ENCODE peak calls at places on chromosomes 6 and 20, in seven cellular contexts. One of them, this sample, is unnamed.

GRCh38 chr6:14728396-14729024 is 517.4 kb upstream of the JARID2 start:
- DNase-seq in OCI-LY7: peak
- DNase-seq in fibroblast of lung: peak
- DNase-seq in neuronal stem cell: no peak
- DNase-seq in fibroblast of mammary gland: peak
- DNase-seq in uterus: peak
- DNase-seq in AG10803: peak
- DNase-seq in this sample: no peak

GRCh38 chr6:106125925-106126435 is 39.8 kb downstream of the PRDM1 start:
- DNase-seq in fibroblast of mammary gland: no peak
- DNase-seq in neuronal stem cell: no peak
- DNase-seq in uterus: no peak
- DNase-seq in fibroblast of lung: peak
- DNase-seq in OCI-LY7: no peak
- DNase-seq in AG10803: no peak
- DNase-seq in this sample: no peak

GRCh38 chr6:10071631-10072220 is 343.1 kb downstream of the TFAP2A start:
- DNase-seq in uterus: no peak
- DNase-seq in OCI-LY7: no peak
- DNase-seq in fibroblast of mammary gland: no peak
- DNase-seq in neuronal stem cell: no peak
- DNase-seq in AG10803: no peak
- DNase-seq in fibroblast of lung: no peak
- DNase-seq in this sample: no peak

GRCh38 chr6:101069191-101069795 is 188.2 kb upstream of the ASCC3 start:
- DNase-seq in fibroblast of mammary gland: peak
- DNase-seq in uterus: no peak
- DNase-seq in AG10803: no peak
- DNase-seq in OCI-LY7: no peak
- DNase-seq in neuronal stem cell: no peak
- DNase-seq in fibroblast of lung: peak
- DNase-seq in this sample: no peak

GRCh38 chr20:50673146-50673830 is 18.1 kb downstream of the RIPOR3 start:
- DNase-seq in fibroblast of mammary gland: peak
- DNase-seq in neuronal stem cell: no peak
- DNase-seq in AG10803: no peak
- DNase-seq in OCI-LY7: no peak
- DNase-seq in fibroblast of lung: no peak
- DNase-seq in uterus: peak
- DNase-seq in this sample: no peak

GRCh38 chr6:827431-827830 is 134.5 kb upstream of the EXOC2 start:
- DNase-seq in fibroblast of lung: no peak
- DNase-seq in OCI-LY7: no peak
- DNase-seq in neuronal stem cell: no peak
- DNase-seq in uterus: no peak
- DNase-seq in fibroblast of mammary gland: no peak
- DNase-seq in AG10803: no peak
- DNase-seq in this sample: no peak

GRCh38 chr6:159075506-159076100 is 30.8 kb upstream of the TAGAP start:
- DNase-seq in fibroblast of mammary gland: peak
- DNase-seq in OCI-LY7: no peak
- DNase-seq in uterus: no peak
- DNase-seq in AG10803: no peak
- DNase-seq in neuronal stem cell: no peak
- DNase-seq in fibroblast of lung: no peak
- DNase-seq in this sample: no peak

GRCh38 chr20:8757146-8757545 is 311.7 kb upstream of the PLCB4 start:
- DNase-seq in fibroblast of mammary gland: peak
- DNase-seq in fibroblast of lung: peak
- DNase-seq in OCI-LY7: no peak
- DNase-seq in uterus: no peak
- DNase-seq in neuronal stem cell: no peak
- DNase-seq in AG10803: peak
- DNase-seq in this sample: no peak

GRCh38 chr6:144661101-144661806 is 376.1 kb downstream of the UTRN start:
- DNase-seq in AG10803: peak
- DNase-seq in fibroblast of lung: peak
- DNase-seq in neuronal stem cell: no peak
- DNase-seq in uterus: no peak
- DNase-seq in OCI-LY7: no peak
- DNase-seq in fibroblast of mammary gland: peak
- DNase-seq in this sample: peak

GRCh38 chr20:61739086-61739831 is 326.4 kb downstream of the TAF4 start:
- DNase-seq in neuronal stem cell: no peak
- DNase-seq in OCI-LY7: no peak
- DNase-seq in fibroblast of lung: no peak
- DNase-seq in AG10803: no peak
- DNase-seq in fibroblast of mammary gland: no peak
- DNase-seq in uterus: no peak
- DNase-seq in this sample: no peak

GRCh38 chr6:54681987-54682386 is 164.6 kb upstream of the FAM83B start:
- DNase-seq in AG10803: peak
- DNase-seq in fibroblast of mammary gland: peak
- DNase-seq in uterus: no peak
- DNase-seq in OCI-LY7: no peak
- DNase-seq in neuronal stem cell: no peak
- DNase-seq in fibroblast of lung: peak
- DNase-seq in this sample: peak

GRCh38 chr6:161594412-161594811 is 320.6 kb upstream of the AGPAT4 start:
- DNase-seq in fibroblast of mammary gland: no peak
- DNase-seq in fibroblast of lung: no peak
- DNase-seq in uterus: no peak
- DNase-seq in AG10803: no peak
- DNase-seq in neuronal stem cell: no peak
- DNase-seq in OCI-LY7: no peak
- DNase-seq in this sample: no peak

GRCh38 chr6:161064915-161065314 is 73.3 kb downstream of the MAP3K4 start:
- DNase-seq in uterus: no peak
- DNase-seq in OCI-LY7: no peak
- DNase-seq in neuronal stem cell: no peak
- DNase-seq in fibroblast of lung: no peak
- DNase-seq in fibroblast of mammary gland: no peak
- DNase-seq in AG10803: no peak
- DNase-seq in this sample: no peak

GRCh38 chr6:165636415-165637048 is 26.5 kb downstream of the PDE10A start:
- DNase-seq in uterus: no peak
- DNase-seq in fibroblast of lung: peak
- DNase-seq in OCI-LY7: no peak
- DNase-seq in AG10803: peak
- DNase-seq in neuronal stem cell: no peak
- DNase-seq in fibroblast of mammary gland: no peak
- DNase-seq in this sample: no peak

GRCh38 chr6:110140650-110141049 is 38.8 kb downstream of the WASF1 start:
- DNase-seq in fibroblast of lung: peak
- DNase-seq in fibroblast of mammary gland: peak
- DNase-seq in OCI-LY7: no peak
- DNase-seq in uterus: no peak
- DNase-seq in neuronal stem cell: no peak
- DNase-seq in AG10803: peak
- DNase-seq in this sample: peak

GRCh38 chr20:64143018-64143801 is 21.0 kb upstream of the MYT1 start:
- DNase-seq in uterus: no peak
- DNase-seq in fibroblast of mammary gland: no peak
- DNase-seq in AG10803: no peak
- DNase-seq in fibroblast of lung: no peak
- DNase-seq in neuronal stem cell: no peak
- DNase-seq in OCI-LY7: no peak
- DNase-seq in this sample: no peak

GRCh38 chr6:106085984-106086832 is at the start of gene PRDM1:
- DNase-seq in OCI-LY7: peak
- DNase-seq in fibroblast of lung: peak
- DNase-seq in fibroblast of mammary gland: peak
- DNase-seq in uterus: peak
- DNase-seq in neuronal stem cell: no peak
- DNase-seq in AG10803: peak
- DNase-seq in this sample: peak

GRCh38 chr6:137723273-137724017 is 143.6 kb upstream of the TNFAIP3 start:
- DNase-seq in fibroblast of lung: no peak
- DNase-seq in OCI-LY7: no peak
- DNase-seq in uterus: no peak
- DNase-seq in AG10803: no peak
- DNase-seq in neuronal stem cell: no peak
- DNase-seq in fibroblast of mammary gland: no peak
- DNase-seq in this sample: no peak

GRCh38 chr6:4368649-4369048 is 233.3 kb upstream of the ECI2 start:
- DNase-seq in neuronal stem cell: no peak
- DNase-seq in OCI-LY7: no peak
- DNase-seq in fibroblast of lung: no peak
- DNase-seq in uterus: no peak
- DNase-seq in fibroblast of mammary gland: no peak
- DNase-seq in AG10803: no peak
- DNase-seq in this sample: no peak

DNA sequence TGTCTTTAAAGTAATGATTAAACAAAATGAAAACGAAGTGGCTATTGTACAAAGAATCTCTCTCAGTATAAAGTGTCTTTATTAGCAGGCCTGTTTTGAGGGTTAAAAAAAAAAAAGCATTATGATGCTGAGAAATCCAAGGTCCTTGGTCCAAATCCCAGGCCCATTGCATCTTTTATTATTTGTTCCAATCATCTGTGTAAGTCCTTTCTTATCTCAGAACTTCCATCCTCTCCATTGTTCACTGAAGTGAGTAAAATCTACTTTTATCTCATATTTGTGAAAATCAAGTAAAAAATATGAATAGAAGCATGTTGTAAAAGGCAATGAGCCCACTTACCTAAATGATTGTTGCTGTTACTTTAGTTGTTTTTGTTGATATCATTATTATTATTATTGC is 499.1 kb upstream of the JAG1 start:
- DNase-seq in uterus: no peak
- DNase-seq in fibroblast of mammary gland: no peak
- DNase-seq in neuronal stem cell: no peak
- DNase-seq in AG10803: no peak
- DNase-seq in fibroblast of lung: no peak
- DNase-seq in OCI-LY7: no peak
- DNase-seq in this sample: no peak
- H3K4me3 ChIP-seq in uterus: no peak
- H3K4me3 ChIP-seq in fibroblast of mammary gland: no peak
- H3K4me3 ChIP-seq in neuronal stem cell: no peak
- H3K4me3 ChIP-seq in AG10803: no peak
- H3K4me3 ChIP-seq in fibroblast of lung: no peak
- H3K4me3 ChIP-seq in OCI-LY7: no peak
- H3K4me3 ChIP-seq in this sample: no peak

GRCh38 chr6:99613398-99613704 is 6.7 kb downstream of the PRDM13 start:
- DNase-seq in neuronal stem cell: peak
- DNase-seq in fibroblast of mammary gland: peak
- DNase-seq in fibroblast of lung: peak
- DNase-seq in uterus: no peak
- DNase-seq in OCI-LY7: peak
- DNase-seq in AG10803: peak
- DNase-seq in this sample: no peak
- H3K4me3 ChIP-seq in neuronal stem cell: peak
- H3K4me3 ChIP-seq in fibroblast of mammary gland: no peak
- H3K4me3 ChIP-seq in fibroblast of lung: no peak
- H3K4me3 ChIP-seq in uterus: no peak
- H3K4me3 ChIP-seq in OCI-LY7: peak
- H3K4me3 ChIP-seq in AG10803: peak
- H3K4me3 ChIP-seq in this sample: peak

GRCh38 chr6:30097902-30098606 is 14.8 kb downstream of the TRIM31 start:
- DNase-seq in neuronal stem cell: no peak
- DNase-seq in fibroblast of mammary gland: no peak
- DNase-seq in uterus: no peak
- DNase-seq in AG10803: no peak
- DNase-seq in OCI-LY7: no peak
- DNase-seq in fibroblast of lung: no peak
- DNase-seq in this sample: no peak

GRCh38 chr6:30100585-30101422 is 12.1 kb downstream of the TRIM31 start:
- DNase-seq in AG10803: no peak
- DNase-seq in fibroblast of mammary gland: no peak
- DNase-seq in uterus: no peak
- DNase-seq in fibroblast of lung: no peak
- DNase-seq in neuronal stem cell: no peak
- DNase-seq in OCI-LY7: no peak
- DNase-seq in this sample: no peak

GRCh38 chr6:30101423-30101938 is 11.4 kb downstream of the TRIM31 start:
- DNase-seq in OCI-LY7: no peak
- DNase-seq in neuronal stem cell: no peak
- DNase-seq in AG10803: no peak
- DNase-seq in uterus: no peak
- DNase-seq in fibroblast of mammary gland: peak
- DNase-seq in fibroblast of lung: no peak
- DNase-seq in this sample: no peak

GRCh38 chr6:30101939-30102700 is 10.8 kb downstream of the TRIM31 start:
- DNase-seq in neuronal stem cell: peak
- DNase-seq in fibroblast of lung: peak
- DNase-seq in fibroblast of mammary gland: peak
- DNase-seq in AG10803: peak
- DNase-seq in uterus: peak
- DNase-seq in OCI-LY7: peak
- DNase-seq in this sample: no peak

DNA sequence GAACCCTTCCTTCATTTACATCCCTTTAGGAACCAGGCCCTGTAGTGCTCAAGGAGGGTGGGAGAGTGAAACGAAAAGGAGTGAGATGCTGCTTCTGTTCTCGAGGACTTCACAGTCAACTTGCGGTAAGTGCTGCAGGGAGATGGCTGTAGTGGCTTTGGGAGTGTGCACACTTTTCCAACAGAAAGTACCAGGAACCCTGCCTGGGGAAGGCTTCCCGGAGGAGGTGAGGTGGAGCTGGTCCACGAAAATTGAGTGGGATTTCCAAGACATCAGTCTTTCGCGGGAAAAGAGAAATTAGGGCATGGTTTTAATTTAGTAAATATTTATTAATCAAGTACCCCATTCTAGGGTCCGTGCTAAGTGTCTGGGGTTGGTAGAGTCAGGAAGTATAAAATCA is 12.7 kb downstream of the TRIM31 start:
- DNase-seq in OCI-LY7: no peak
- DNase-seq in AG10803: no peak
- DNase-seq in fibroblast of mammary gland: no peak
- DNase-seq in fibroblast of lung: no peak
- DNase-seq in uterus: no peak
- DNase-seq in neuronal stem cell: no peak
- DNase-seq in this sample: no peak
- H3K4me3 ChIP-seq in OCI-LY7: no peak
- H3K4me3 ChIP-seq in AG10803: no peak
- H3K4me3 ChIP-seq in fibroblast of mammary gland: no peak
- H3K4me3 ChIP-seq in fibroblast of lung: no peak
- H3K4me3 ChIP-seq in uterus: no peak
- H3K4me3 ChIP-seq in neuronal stem cell: peak
- H3K4me3 ChIP-seq in this sample: no peak

DNA sequence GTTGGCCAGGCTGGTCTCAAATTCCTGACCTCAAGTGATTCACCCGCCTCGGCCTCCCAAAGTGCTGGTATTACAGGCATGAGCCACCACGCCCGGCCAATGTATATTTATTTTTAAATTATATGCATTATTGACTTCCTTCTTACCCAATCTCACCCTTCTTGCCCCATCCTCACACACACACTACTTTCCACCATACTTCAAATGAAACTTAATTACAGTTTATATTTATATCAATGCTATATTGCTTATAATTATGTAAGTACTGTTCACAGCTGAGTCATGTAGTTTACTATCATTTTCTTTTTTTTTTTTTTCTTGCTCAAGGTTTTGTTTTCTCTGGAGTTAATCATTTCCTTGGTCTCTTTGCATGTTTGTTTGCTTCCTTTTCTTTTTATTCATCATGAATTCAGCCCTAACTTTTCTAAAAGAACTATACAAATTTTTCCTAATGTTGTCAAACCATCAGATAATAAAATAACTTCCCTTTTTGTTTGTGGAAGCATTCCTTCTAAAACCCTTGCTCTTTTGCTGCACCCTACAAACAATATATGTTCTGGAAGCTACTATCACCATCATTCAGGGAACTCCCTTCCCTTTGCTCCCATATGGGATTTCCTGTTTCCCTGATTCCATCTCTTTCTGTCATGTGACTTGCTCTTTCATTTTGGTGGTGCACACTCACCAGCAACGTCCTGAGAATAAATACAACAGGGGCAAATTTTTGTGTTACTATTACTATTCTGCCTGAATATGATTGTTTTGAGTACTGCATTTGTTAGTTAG is 201.7 kb upstream of the SASH1 start:
- DNase-seq in fibroblast of lung: no peak
- DNase-seq in fibroblast of mammary gland: peak
- DNase-seq in AG10803: no peak
- DNase-seq in uterus: no peak
- DNase-seq in OCI-LY7: no peak
- DNase-seq in neuronal stem cell: no peak
- DNase-seq in this sample: no peak
- H3K4me3 ChIP-seq in fibroblast of lung: no peak
- H3K4me3 ChIP-seq in fibroblast of mammary gland: no peak
- H3K4me3 ChIP-seq in AG10803: no peak
- H3K4me3 ChIP-seq in uterus: no peak
- H3K4me3 ChIP-seq in OCI-LY7: no peak
- H3K4me3 ChIP-seq in neuronal stem cell: no peak
- H3K4me3 ChIP-seq in this sample: no peak